ENCODE peak calls at places on chromosomes 13 and 19, in four cellular contexts. One of them, this sample, is unnamed.

GRCh38 chr13:80337706-80338105 is 3.2 kb downstream of the SPRY2 start:
- DNase-seq in A172: no peak
- DNase-seq in NCI-H2029: no peak
- DNase-seq in ascending aorta: no peak
- DNase-seq in this sample: no peak

GRCh38 chr19:31378404-31378803 is 29.2 kb upstream of the TSHZ3 start:
- DNase-seq in A172: peak; percentile 92
- DNase-seq in NCI-H2029: peak; percentile 11
- DNase-seq in ascending aorta: no peak
- DNase-seq in this sample: no peak

GRCh38 chr19:42121666-42122069 is 10.6 kb downstream of the POU2F2 start:
- DNase-seq in A172: peak; percentile 93
- DNase-seq in NCI-H2029: no peak
- DNase-seq in ascending aorta: peak; percentile 73
- DNase-seq in this sample: no peak

GRCh38 chr19:32318884-32319520 is 26.4 kb upstream of the ZNF507 start:
- DNase-seq in A172: peak; percentile 19
- DNase-seq in NCI-H2029: no peak
- DNase-seq in ascending aorta: no peak
- DNase-seq in this sample: peak; percentile 42

GRCh38 chr13:110640591-110641029 is 25.3 kb downstream of the NAXD start:
- DNase-seq in A172: no peak
- DNase-seq in NCI-H2029: no peak
- DNase-seq in ascending aorta: no peak
- DNase-seq in this sample: no peak

GRCh38 chr13:93730780-93731179 is 504.2 kb downstream of the GPC6 start:
- DNase-seq in A172: peak; percentile 62
- DNase-seq in NCI-H2029: no peak
- DNase-seq in ascending aorta: no peak
- DNase-seq in this sample: no peak

GRCh38 chr13:30004204-30004603 is 153.8 kb upstream of the UBL3 start:
- DNase-seq in A172: no peak
- DNase-seq in NCI-H2029: no peak
- DNase-seq in ascending aorta: no peak
- DNase-seq in this sample: no peak

GRCh38 chr13:40194204-40194806 is 472.1 kb downstream of the FOXO1 start:
- DNase-seq in A172: no peak
- DNase-seq in NCI-H2029: no peak
- DNase-seq in ascending aorta: no peak
- DNase-seq in this sample: no peak

GRCh38 chr13:103031332-103031873 is 34.8 kb downstream of the SLC10A2 start:
- DNase-seq in A172: no peak
- DNase-seq in NCI-H2029: no peak
- DNase-seq in ascending aorta: no peak
- DNase-seq in this sample: no peak

GRCh38 chr13:22082030-22082429 is 411.2 kb downstream of the FGF9 start:
- DNase-seq in A172: no peak
- DNase-seq in NCI-H2029: no peak
- DNase-seq in ascending aorta: no peak
- DNase-seq in this sample: no peak

GRCh38 chr19:46648070-46648960 is 12.3 kb upstream of the GNG8 start:
- DNase-seq in A172: no peak
- DNase-seq in NCI-H2029: no peak
- DNase-seq in ascending aorta: no peak
- DNase-seq in this sample: no peak

GRCh38 chr19:8368136-8368535 is 4.2 kb downstream of the ANGPTL4 start:
- DNase-seq in A172: no peak
- DNase-seq in NCI-H2029: no peak
- DNase-seq in ascending aorta: no peak
- DNase-seq in this sample: no peak

GRCh38 chr19:29079331-29079730 is 133.6 kb downstream of the UQCRFS1 start:
- DNase-seq in A172: no peak
- DNase-seq in NCI-H2029: no peak
- DNase-seq in ascending aorta: peak; percentile 18
- DNase-seq in this sample: no peak

GRCh38 chr19:12757544-12758274 is 6.1 kb downstream of the BEST2 start:
- DNase-seq in A172: no peak
- DNase-seq in NCI-H2029: peak; percentile 47
- DNase-seq in ascending aorta: peak; percentile 82
- DNase-seq in this sample: peak; percentile 88

GRCh38 chr19:1749373-1750342 is 3.6 kb upstream of the ONECUT3 start:
- DNase-seq in A172: no peak
- DNase-seq in NCI-H2029: no peak
- DNase-seq in ascending aorta: no peak
- DNase-seq in this sample: no peak

GRCh38 chr19:40923934-40924391 is 41.9 kb upstream of the CYP2A7 start:
- DNase-seq in A172: no peak
- DNase-seq in NCI-H2029: no peak
- DNase-seq in ascending aorta: no peak
- DNase-seq in this sample: no peak

GRCh38 chr13:109818891-109819290 is 32.5 kb upstream of the IRS2 start:
- DNase-seq in A172: no peak
- DNase-seq in NCI-H2029: no peak
- DNase-seq in ascending aorta: no peak
- DNase-seq in this sample: no peak

GRCh38 chr19:11495885-11496284 is 9.8 kb downstream of the ZNF653 start:
- DNase-seq in A172: no peak
- DNase-seq in NCI-H2029: no peak
- DNase-seq in ascending aorta: no peak
- DNase-seq in this sample: no peak

GRCh38 chr13:100836696-100837095 is 162.1 kb upstream of the TMTC4 start:
- DNase-seq in A172: peak; percentile 35
- DNase-seq in NCI-H2029: no peak
- DNase-seq in ascending aorta: no peak
- DNase-seq in this sample: no peak

GRCh38 chr19:56085571-56086275 is 35.4 kb downstream of the ZNF787 start:
- DNase-seq in A172: peak; percentile 46
- DNase-seq in NCI-H2029: no peak
- DNase-seq in ascending aorta: no peak
- DNase-seq in this sample: no peak

GRCh38 chr13:28590450-28590849 is 68.5 kb upstream of the POMP start:
- DNase-seq in A172: no peak
- DNase-seq in NCI-H2029: no peak
- DNase-seq in ascending aorta: no peak
- DNase-seq in this sample: no peak

GRCh38 chr19:495440-496332 is 600 bp upstream of the MADCAM1 start:
- DNase-seq in A172: no peak
- DNase-seq in NCI-H2029: no peak
- DNase-seq in ascending aorta: no peak
- DNase-seq in this sample: peak; percentile 68

GRCh38 chr19:51461723-51462161 is 3.5 kb upstream of the SIGLEC8 start:
- DNase-seq in A172: no peak
- DNase-seq in NCI-H2029: no peak
- DNase-seq in ascending aorta: peak; percentile 60
- DNase-seq in this sample: no peak

GRCh38 chr19:47135156-47135555 is 4.5 kb downstream of the SAE1 start:
- DNase-seq in A172: no peak
- DNase-seq in NCI-H2029: no peak
- DNase-seq in ascending aorta: no peak
- DNase-seq in this sample: no peak

GRCh38 chr13:41645313-41645712 is 188.0 kb downstream of the RGCC start:
- DNase-seq in A172: peak; percentile 2
- DNase-seq in NCI-H2029: no peak
- DNase-seq in ascending aorta: peak; percentile 89
- DNase-seq in this sample: no peak

GRCh38 chr13:97327071-97327470 is 104.9 kb downstream of the MBNL2 start:
- DNase-seq in A172: peak; percentile 25
- DNase-seq in NCI-H2029: no peak
- DNase-seq in ascending aorta: no peak
- DNase-seq in this sample: peak; percentile 12

GRCh38 chr13:87779451-87779850 is 108.3 kb downstream of the SLITRK5 start:
- DNase-seq in A172: no peak
- DNase-seq in NCI-H2029: no peak
- DNase-seq in ascending aorta: no peak
- DNase-seq in this sample: no peak

GRCh38 chr19:19632661-19633060 is 4.6 kb upstream of the LPAR2 start:
- DNase-seq in A172: no peak
- DNase-seq in NCI-H2029: no peak
- DNase-seq in ascending aorta: no peak
- DNase-seq in this sample: no peak

GRCh38 chr19:50482886-50483285 is 6.2 kb upstream of the GARIN5A start:
- DNase-seq in A172: no peak
- DNase-seq in NCI-H2029: no peak
- DNase-seq in ascending aorta: no peak
- DNase-seq in this sample: no peak

GRCh38 chr13:92656103-92656502 is 570.5 kb upstream of the GPC6 start:
- DNase-seq in A172: no peak
- DNase-seq in NCI-H2029: no peak
- DNase-seq in ascending aorta: no peak
- DNase-seq in this sample: no peak

GRCh38 chr13:51000576-51001260 is 91.1 kb downstream of the RNASEH2B start:
- DNase-seq in A172: no peak
- DNase-seq in NCI-H2029: no peak
- DNase-seq in ascending aorta: no peak
- DNase-seq in this sample: no peak

GRCh38 chr13:111881700-111882099 is 185.2 kb upstream of the SOX1 start:
- DNase-seq in A172: no peak
- DNase-seq in NCI-H2029: no peak
- DNase-seq in ascending aorta: no peak
- DNase-seq in this sample: no peak

GRCh38 chr19:46841458-46842083 is 9.1 kb downstream of the AP2S1 start:
- DNase-seq in A172: peak; percentile 58
- DNase-seq in NCI-H2029: no peak
- DNase-seq in ascending aorta: peak; percentile 86
- DNase-seq in this sample: peak; percentile 14

This sample was measured in K562.